ENCODE peak calls at places on chromosomes 3 and 15, in five cellular contexts. C is neural progenitor cell, P is fibroblast of lung, O is HCT116, U is mammary epithelial cell. Y is an unnamed sample.

GRCh38 chr15:70486012-70486411 is 277.3 kb downstream of the UACA start:
- DNase-seq in O (no peak), U (no peak), P (no peak), C (no peak), Y (no peak)

GRCh38 chr3:37752661-37753055 is 109.0 kb upstream of the CTDSPL start:
- DNase-seq in C (no peak), U (no peak), O (no peak), P (no peak), Y (no peak)

GRCh38 chr3:153591566-153592221 is 429.7 kb downstream of the RAP2B start:
- DNase-seq in O (no peak), U (peak), C (no peak), P (no peak), Y (no peak)

GRCh38 chr15:66231421-66232266 is 21.9 kb downstream of the MEGF11 start:
- DNase-seq in U (peak), C (peak), O (no peak), P (no peak), Y (no peak)

GRCh38 chr15:37105795-37106333 is 5.5 kb upstream of the MEIS2 start:
- DNase-seq in O (no peak), C (no peak), U (no peak), P (no peak), Y (no peak)

GRCh38 chr3:133463441-133463860 is 63.6 kb downstream of the BFSP2 start:
- DNase-seq in O (no peak), U (no peak), P (no peak), C (no peak), Y (peak)

GRCh38 chr15:85389774-85390173 is 9.4 kb downstream of the AKAP13 start:
- DNase-seq in U (no peak), P (no peak), O (no peak), C (no peak), Y (no peak)

GRCh38 chr3:112814256-112814655 is 32.4 kb downstream of the CD200R1L start:
- DNase-seq in U (peak), C (peak), O (peak), P (peak), Y (peak)

GRCh38 chr15:86876387-86876786 is 796.7 kb downstream of the AGBL1 start:
- DNase-seq in P (no peak), U (no peak), O (no peak), C (no peak), Y (no peak)

GRCh38 chr3:149085828-149086231 is 503 bp downstream of the HLTF start:
- DNase-seq in P (peak), O (no peak), U (peak), C (peak), Y (peak)

GRCh38 chr3:46517016-46517770 is 19.4 kb downstream of the RTP3 start:
- DNase-seq in P (peak), U (peak), O (peak), C (no peak), Y (no peak)

GRCh38 chr15:62647195-62647865 is 395.2 kb upstream of the TPM1 start:
- DNase-seq in C (no peak), O (peak), U (peak), P (peak), Y (peak)

GRCh38 chr3:141875893-141876380 is 506 bp upstream of the ATP1B3 start:
- DNase-seq in C (peak), P (peak), U (no peak), O (peak), Y (no peak)

GRCh38 chr3:55639886-55640765 is 153.0 kb upstream of the WNT5A start:
- DNase-seq in U (peak), O (no peak), P (no peak), C (no peak), Y (no peak)

GRCh38 chr3:193660698-193661400 is 67.8 kb downstream of the OPA1 start:
- DNase-seq in O (no peak), U (no peak), C (no peak), P (no peak), Y (no peak)

GRCh38 chr15:92391640-92392039 is 2.0 kb upstream of the ST8SIA2 start:
- DNase-seq in C (peak), U (peak), P (peak), O (peak), Y (peak)

GRCh38 chr3:146166450-146167222 is 5.7 kb upstream of the PLOD2 start:
- DNase-seq in U (peak), O (no peak), P (peak), C (no peak), Y (no peak)

GRCh38 chr15:89016549-89017041 is 71.7 kb upstream of the ABHD2 start:
- DNase-seq in U (peak), P (no peak), O (peak), C (no peak), Y (no peak)

GRCh38 chr15:42100021-42100800 is 5.8 kb upstream of the PLA2G4D start:
- DNase-seq in O (no peak), P (no peak), U (peak), C (no peak), Y (no peak)

GRCh38 chr15:76935620-76936019 is 4.1 kb downstream of the RCN2 start:
- DNase-seq in P (no peak), O (no peak), C (peak), U (no peak), Y (no peak)

GRCh38 chr3:113405180-113405579 is 36.1 kb downstream of the CFAP44 start:
- DNase-seq in O (no peak), P (peak), C (no peak), U (peak), Y (no peak)

GRCh38 chr3:186093271-186093900 is 15.5 kb downstream of the ETV5 start:
- DNase-seq in P (no peak), U (no peak), O (no peak), C (no peak), Y (no peak)
- H3K4me2 ChIP-seq in P (no peak), U (no peak), O (no peak), C (no peak), Y (no peak)

GRCh38 chr3:184525337-184526157 is 36.0 kb upstream of the EPHB3 start:
- DNase-seq in O (no peak), P (no peak), C (peak), U (peak), Y (no peak)
- TF ChIP-seq EZH2 in O (no peak), P (peak), C (no peak), U (no peak), Y (no peak)

GRCh38 chr3:76700323-76700722 is 339.6 kb upstream of the ROBO2 start:
- DNase-seq in U (no peak), O (no peak), C (no peak), P (no peak), Y (no peak)

GRCh38 chr3:76702676-76703075 is 337.2 kb upstream of the ROBO2 start:
- DNase-seq in C (no peak), P (no peak), U (no peak), O (no peak), Y (no peak)

GRCh38 chr3:76698136-76698535 is 341.8 kb upstream of the ROBO2 start:
- DNase-seq in P (no peak), C (no peak), O (no peak), U (no peak), Y (no peak)

GRCh38 chr3:76699846-76700245 is 340.1 kb upstream of the ROBO2 start:
- DNase-seq in P (no peak), O (no peak), U (no peak), C (no peak), Y (no peak)
- H3K4me2 ChIP-seq in P (no peak), O (no peak), U (no peak), C (peak), Y (no peak)

DNA sequence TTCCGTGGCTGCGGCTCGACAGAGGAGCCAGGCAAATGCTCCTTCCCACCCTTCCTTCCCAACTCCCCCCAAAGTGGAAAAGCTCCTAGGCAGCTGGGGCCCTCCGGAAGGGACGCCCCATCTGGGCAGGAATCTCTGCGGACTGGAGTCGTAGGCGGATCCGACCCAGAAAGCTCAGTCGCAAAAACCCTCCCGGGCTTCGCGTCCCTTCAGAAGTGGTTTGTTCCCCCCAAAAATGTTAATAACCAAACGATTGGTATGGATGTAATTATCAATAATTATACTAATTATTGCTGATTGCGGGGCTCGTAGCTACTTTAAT is 3.8 kb downstream of the RNU6-1 start:
- DNase-seq in P (no peak), O (no peak), U (no peak), C (peak), Y (no peak)
- TF ChIP-seq EZH2 in P (no peak), O (no peak), U (no peak), C (no peak), Y (no peak)

GRCh38 chr15:29056839-29057450 is 171.2 kb downstream of the APBA2 start:
- DNase-seq in P (no peak), U (no peak), O (no peak), C (no peak), Y (no peak)
- H3K4me2 ChIP-seq in P (no peak), U (no peak), O (no peak), C (no peak), Y (no peak)

GRCh38 chr15:74725241-74725774 is at the start of gene CYP1A1:
- DNase-seq in P (no peak), U (peak), O (no peak), C (peak), Y (no peak)

GRCh38 chr15:74727727-74728126 is 2.4 kb upstream of the CYP1A1 start:
- DNase-seq in U (no peak), O (no peak), P (no peak), C (no peak), Y (no peak)

GRCh38 chr15:74724570-74725240 is 623 bp downstream of the CYP1A1 start:
- DNase-seq in U (peak), P (no peak), C (no peak), O (no peak), Y (no peak)

GRCh38 chr15:74726774-74727164 is 1.4 kb upstream of the CYP1A1 start:
- DNase-seq in O (no peak), P (no peak), C (no peak), U (no peak), Y (no peak)

GRCh38 chr15:74725845-74726773 is 781 bp upstream of the CYP1A1 start:
- DNase-seq in C (peak), P (no peak), U (peak), O (no peak), Y (peak)
- TF ChIP-seq EZH2 in C (peak), P (no peak), U (no peak), O (no peak), Y (no peak)

GRCh38 chr15:75672646-75673425 is 25.1 kb downstream of the SNX33 start:
- DNase-seq in P (peak), C (peak), O (no peak), U (no peak), Y (no peak)
- H3K4me2 ChIP-seq in P (peak), C (peak), O (peak), U (peak), Y (no peak)